ENCODE peak calls at places on chromosomes 7 and 10, in four cellular contexts. O, K, X and C are unnamed samples.

GRCh38 chr10:119395287-119396007 is 147.1 kb downstream of the RGS10 start:
- DNase-seq in X (no peak), O (no peak), K (peak; percentile 58), C (peak; percentile 22)

GRCh38 chr10:14550471-14550941 is 219.8 kb upstream of the FRMD4A start:
- DNase-seq in O (no peak), K (no peak), X (no peak), C (no peak)

GRCh38 chr7:26658698-26659084 is 205.7 kb downstream of the SKAP2 start:
- DNase-seq in O (no peak), X (no peak), K (no peak), C (no peak)

GRCh38 chr7:75596727-75597614 is 104.9 kb downstream of the SPDYE5 start:
- DNase-seq in X (no peak), K (peak; percentile 48), O (no peak), C (no peak)

GRCh38 chr7:155882596-155882995 is 70.3 kb upstream of the SHH start:
- DNase-seq in O (no peak), K (no peak), X (no peak), C (no peak)

GRCh38 chr7:41886906-41887311 is 184.0 kb upstream of the INHBA start:
- DNase-seq in X (no peak), O (no peak), K (no peak), C (no peak)

GRCh38 chr7:79452495-79453265 is 787 bp downstream of the MAGI2 start:
- DNase-seq in O (no peak), X (no peak), K (no peak), C (no peak)

GRCh38 chr10:14784459-14785055 is 9.9 kb upstream of the FAM107B start:
- DNase-seq in X (no peak), K (no peak), O (no peak), C (no peak)

GRCh38 chr7:48041665-48041995 is 6.3 kb downstream of the C7orf57 start:
- DNase-seq in K (no peak), O (no peak), X (no peak), C (no peak)

GRCh38 chr10:132212816-132213215 is 26.1 kb downstream of the DPYSL4 start:
- DNase-seq in X (no peak), O (no peak), K (no peak), C (no peak)

GRCh38 chr10:7231420-7232414 is 179.1 kb downstream of the SFMBT2 start:
- DNase-seq in K (no peak), X (no peak), O (no peak), C (no peak)

GRCh38 chr7:135248546-135248945 is 14.9 kb downstream of the STRA8 start:
- DNase-seq in X (no peak), K (no peak), O (no peak), C (no peak)